ENCODE peak calls at places on chromosome 6, in four cellular contexts. R is left ventricle myocardium inferior, S is A549, V is Peyer's patch. L is an unnamed sample.
A peak's percentile ranks its signal among the peaks of the same experiment; 100 is the strongest.

GRCh38 chr6:158039178-158039557 is 57.5 kb downstream of the SYNJ2 start:
- DNase-seq in V (no peak), R (peak; percentile 8), S (peak; percentile 61), L (peak; percentile 26)

GRCh38 chr6:137161975-137162374 is 11.5 kb downstream of the IL22RA2 start:
- DNase-seq in R (no peak), S (no peak), V (no peak), L (no peak)

GRCh38 chr6:151285121-151285520 is 45.4 kb downstream of the AKAP12 start:
- DNase-seq in V (no peak), S (no peak), R (no peak), L (no peak)

GRCh38 chr6:53287336-53288225 is 61.2 kb downstream of the ELOVL5 start:
- DNase-seq in R (no peak), S (no peak), V (no peak), L (no peak)

GRCh38 chr6:133992992-133993682 is 40.1 kb downstream of the TBPL1 start:
- DNase-seq in R (no peak), S (no peak), V (no peak), L (no peak)

GRCh38 chr6:152720964-152721363 is 23.3 kb downstream of the MYCT1 start:
- DNase-seq in S (no peak), V (no peak), R (no peak), L (no peak)

GRCh38 chr6:157764346-157765068 is 58.5 kb upstream of the SNX9 start:
- DNase-seq in V (peak; percentile 95), R (peak; percentile 64), S (peak; percentile 88), L (peak; percentile 80)

GRCh38 chr6:129635396-129636164 is 74.4 kb downstream of the ARHGAP18 start:
- DNase-seq in V (no peak), R (no peak), S (no peak), L (no peak)

GRCh38 chr6:41066867-41067304 is 5.3 kb downstream of the OARD1 start:
- DNase-seq in R (peak; percentile 63), V (peak; percentile 91), S (peak; percentile 77), L (peak; percentile 71)

GRCh38 chr6:123430966-123431365 is 205.8 kb downstream of the TRDN start:
- DNase-seq in S (no peak), R (no peak), V (no peak), L (no peak)

GRCh38 chr6:113980937-113981554 is 10.1 kb upstream of the HDAC2 start:
- DNase-seq in S (peak; percentile 23), V (no peak), R (no peak), L (no peak)

GRCh38 chr6:24936641-24937317 is 1.0 kb upstream of the RIPOR2 start:
- DNase-seq in R (no peak), V (no peak), S (no peak), L (no peak)

GRCh38 chr6:158372570-158372969 is 60.3 kb downstream of the TULP4 start:
- DNase-seq in R (no peak), V (no peak), S (no peak), L (no peak)

GRCh38 chr6:88157106-88157505 is 9.0 kb downstream of the CNR1 start:
- DNase-seq in V (no peak), R (no peak), S (no peak), L (no peak)

GRCh38 chr6:54980511-54981275 is 134.1 kb downstream of the FAM83B start:
- DNase-seq in R (no peak), S (no peak), V (no peak), L (no peak)

GRCh38 chr6:32655311-32655710 is 11.1 kb downstream of the HLA-DQB1 start:
- DNase-seq in S (no peak), R (no peak), V (no peak), L (no peak)

GRCh38 chr6:32659856-32660595 is 6.4 kb downstream of the HLA-DQB1 start:
- DNase-seq in S (no peak), V (no peak), R (no peak), L (no peak)

GRCh38 chr6:32662099-32662498 is 4.4 kb downstream of the HLA-DQB1 start:
- DNase-seq in R (no peak), V (no peak), S (no peak), L (no peak)

GRCh38 chr6:32662836-32663235 is 3.6 kb downstream of the HLA-DQB1 start:
- DNase-seq in V (no peak), S (no peak), R (no peak), L (no peak)

DNA sequence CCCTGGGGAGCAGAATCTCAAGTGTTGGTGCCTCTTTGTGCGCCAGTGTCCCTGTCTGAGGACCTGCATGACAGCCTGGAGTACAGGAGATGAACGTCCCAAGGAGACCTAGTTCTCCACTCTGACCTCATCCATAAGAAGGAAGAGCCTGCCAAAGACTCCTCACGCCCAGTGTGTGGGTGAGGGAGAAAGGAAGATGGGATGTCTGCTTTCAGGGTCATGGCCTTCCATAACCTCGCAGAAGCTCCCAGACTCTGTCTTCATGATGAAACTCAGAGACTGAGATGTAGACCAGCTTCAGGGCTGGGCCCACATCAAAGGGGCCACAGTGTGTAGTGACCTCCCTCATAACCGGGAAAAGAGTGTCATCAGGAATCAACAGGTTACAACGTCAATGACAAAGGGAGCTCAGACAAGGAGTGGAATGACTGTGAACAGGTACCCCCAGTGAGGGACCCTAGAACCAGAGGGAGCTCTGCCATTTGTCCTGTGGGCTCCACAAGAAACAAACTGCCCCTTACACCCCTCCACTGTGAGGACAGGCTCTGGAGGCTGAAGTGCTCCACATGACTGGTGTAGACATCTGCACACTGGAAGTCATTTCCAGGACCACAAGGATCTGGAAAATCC is 8.1 kb downstream of the HLA-DQB1 start:
- DNase-seq in V (no peak), S (no peak), R (no peak), L (peak; percentile 37)
- H3K27ac ChIP-seq in V (no peak overlapping the region), S (no peak overlapping the region), R (no peak overlapping the region), L (no peak overlapping the region)

GRCh38 chr6:148273962-148274752 is 68.5 kb upstream of the SASH1 start:
- DNase-seq in R (no peak), S (no peak), V (no peak), L (no peak)
- TF ChIP-seq CTCF in R (no peak), S (no peak), V (no peak), L (no peak)

DNA sequence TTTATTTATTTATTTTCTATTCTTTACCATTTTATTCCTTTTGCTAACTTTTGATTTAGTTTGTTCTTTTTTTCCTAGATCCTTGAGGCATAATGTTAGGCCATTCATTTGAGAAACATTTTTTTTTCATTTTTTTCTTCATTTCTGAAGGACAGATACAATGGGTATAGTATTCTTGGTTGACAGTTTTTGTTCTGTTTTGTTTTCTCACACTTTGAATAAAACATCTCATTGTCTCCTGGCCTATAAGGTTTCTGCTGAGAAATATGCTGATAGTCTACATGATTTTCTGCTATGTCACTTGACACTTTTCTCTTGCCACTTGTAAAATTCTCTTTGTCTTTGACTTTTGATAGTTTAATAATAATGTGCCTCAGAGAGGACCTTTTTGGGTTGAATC is 294.6 kb upstream of the EPHA7 start:
- DNase-seq in R (no peak), S (no peak), V (no peak), L (no peak)
- H3K9me3 ChIP-seq in R (peaks cover 69% of the 10 kb centered on the region), S (no peaks in the 10 kb centered on the region), V (no peaks in the 10 kb centered on the region), L (peaks cover 21% of the 10 kb centered on the region)

GRCh38 chr6:166999145-166999844 is at the start of gene CEP43:
- DNase-seq in R (peak; percentile 94), S (peak; percentile 90), V (peak; percentile 97), L (peak; percentile 96)
- H3K27ac ChIP-seq in R (peak within 1 kb of the TSS; percentile 82), S (peak within 1 kb of the TSS; percentile 97), V (peak within 1 kb of the TSS; percentile 71), L (peak within 1 kb of the TSS; percentile 80)

L was measured in lower lobe of right lung.